ENCODE peak calls at places on chromosomes 11 and 22, in six cellular contexts. Y, P, L, R, D and O are unnamed samples.
A peak's percentile ranks its signal among the peaks of the same experiment; 100 is the strongest.

GRCh38 chr22:45516163-45516562 is 13.5 kb downstream of the FBLN1 start:
- DNase-seq in Y (no peak), L (no peak), P (no peak), R (no peak), D (no peak), O (no peak)

GRCh38 chr22:49929553-49929979 is 11.1 kb downstream of the CRELD2 start:
- DNase-seq in R (peak; percentile 73), Y (peak; percentile 85), L (no peak), P (no peak), D (no peak), O (peak; percentile 63)

GRCh38 chr11:76173663-76174062 is 32.6 kb downstream of the WNT11 start:
- DNase-seq in P (no peak), L (no peak), D (no peak), Y (no peak), R (no peak), O (no peak)

GRCh38 chr11:9577032-9577431 is 3.6 kb downstream of the WEE1 start:
- DNase-seq in D (peak; percentile 70), L (no peak), Y (no peak), R (no peak), P (peak; percentile 41), O (no peak)

GRCh38 chr22:47310601-47311000 is 548.2 kb downstream of the TBC1D22A start:
- DNase-seq in P (no peak), R (no peak), D (no peak), Y (no peak), L (no peak), O (no peak)

GRCh38 chr22:46546466-46547178 is 9.2 kb upstream of the CELSR1 start:
- DNase-seq in Y (peak; percentile 31), L (no peak), R (peak; percentile 92), P (peak; percentile 26), D (peak; percentile 39), O (no peak)

GRCh38 chr22:44353063-44353440 is 40.3 kb upstream of the SHISAL1 start:
- DNase-seq in D (no peak), P (no peak), R (no peak), Y (no peak), L (peak; percentile 12), O (no peak)

GRCh38 chr11:19472679-19473078 is 231.9 kb upstream of the E2F8 start:
- DNase-seq in D (no peak), P (no peak), L (no peak), R (no peak), Y (no peak), O (no peak)

GRCh38 chr22:45743687-45744086 is 72.1 kb downstream of the ATXN10 start:
- DNase-seq in D (no peak), P (no peak), R (no peak), L (no peak), Y (no peak), O (no peak)

GRCh38 chr11:64786308-64786707 is 8.0 kb upstream of the SF1 start:
- DNase-seq in L (no peak), P (no peak), Y (no peak), D (no peak), R (no peak), O (no peak)

GRCh38 chr22:38824587-38824986 is 19.2 kb downstream of the NPTXR start:
- DNase-seq in R (peak; percentile 72), D (peak; percentile 75), P (peak; percentile 69), L (no peak), Y (peak; percentile 92), O (peak; percentile 41)

GRCh38 chr11:16985297-16985696 is 28.9 kb downstream of the PLEKHA7 start:
- DNase-seq in R (no peak), Y (peak; percentile 37), P (no peak), D (no peak), L (no peak), O (peak; percentile 66)
- H3K36me3 ChIP-seq in R (no peaks in the 10 kb centered on the region), Y (no peaks in the 10 kb centered on the region), P (no peaks in the 10 kb centered on the region), D (no peaks in the 10 kb centered on the region), L (no peaks in the 10 kb centered on the region), O (no peaks in the 10 kb centered on the region)

GRCh38 chr11:697811-698311 is 2.2 kb downstream of the TMEM80 start:
- DNase-seq in R (no peak), D (no peak), P (no peak), L (no peak), Y (no peak), O (no peak)

GRCh38 chr11:698493-699115 is 3.0 kb downstream of the TMEM80 start:
- DNase-seq in Y (no peak), L (no peak), P (no peak), R (no peak), D (no peak), O (no peak)

GRCh38 chr11:695332-695605 is 247 bp upstream of the DEAF1 start:
- DNase-seq in D (no peak), L (no peak), P (no peak), Y (no peak), R (no peak), O (no peak)

GRCh38 chr11:695606-696381 is at the start of gene TMEM80:
- DNase-seq in L (peak; percentile 100), D (peak; percentile 98), Y (peak; percentile 99), R (peak; percentile 100), P (peak; percentile 97), O (peak; percentile 99)

GRCh38 chr11:697028-697491 is 1.4 kb downstream of the TMEM80 start:
- DNase-seq in L (no peak), P (no peak), Y (peak; percentile 36), R (no peak), D (peak; percentile 83), O (no peak)
- H3K4me3 ChIP-seq in L (no peak overlapping the region), P (no peak overlapping the region), Y (no peak overlapping the region), R (peak overlapping the region; percentile 97), D (peak overlapping the region; percentile 12), O (no peak overlapping the region)

GRCh38 chr22:37472418-37473006 is 13.7 kb downstream of the MFNG start:
- DNase-seq in P (no peak), D (peak; percentile 23), Y (peak; percentile 56), R (no peak), L (peak; percentile 45), O (peak; percentile 53)
- TF ChIP-seq CTCF in P (peak; percentile 49), D (peak; percentile 51), Y (peak; percentile 45), R (peak; percentile 54), L (peak; percentile 38), O (peak; percentile 48)

DNA sequence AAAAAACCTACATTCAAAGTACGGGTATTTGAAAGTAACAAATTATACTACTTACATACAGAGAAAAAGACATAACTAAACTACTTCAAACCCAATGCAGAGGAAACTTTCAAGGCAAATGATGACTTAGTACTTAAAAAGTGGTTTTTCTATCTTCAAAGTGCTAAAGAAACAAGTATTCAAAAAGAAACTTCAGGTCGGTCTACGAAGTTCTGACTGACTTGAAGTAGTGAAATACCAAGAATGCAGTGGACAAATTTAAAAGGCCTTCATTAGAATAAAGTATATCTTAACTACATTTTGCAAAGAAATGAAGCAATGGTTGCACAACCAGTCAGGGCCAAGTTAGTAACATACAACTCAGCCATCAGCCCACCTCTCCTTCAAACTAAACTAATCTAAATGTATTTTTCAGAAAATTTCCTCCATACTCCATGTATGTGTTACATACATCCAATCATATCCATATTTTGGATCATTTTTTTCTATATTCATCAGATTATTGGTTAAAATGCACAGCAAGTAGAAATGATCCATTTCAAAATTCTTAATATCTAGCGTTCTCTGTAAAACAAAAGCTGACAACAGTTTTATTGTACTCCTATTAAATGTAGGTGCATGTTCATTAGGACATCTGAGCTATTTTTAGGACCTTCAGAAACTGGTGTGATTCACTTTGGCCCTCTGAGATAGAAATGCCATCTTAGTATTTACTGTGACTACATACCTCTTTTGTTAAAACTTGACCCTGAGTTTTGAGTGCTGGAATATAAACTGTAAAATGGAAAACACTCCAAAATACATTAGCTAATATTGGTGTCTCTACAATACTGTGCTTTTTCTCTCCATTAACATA is 49.9 kb downstream of the BIRC2 start:
- DNase-seq in R (no peak), P (no peak), L (no peak), D (peak; percentile 9), Y (no peak), O (no peak)
- H3K36me3 ChIP-seq in R (peaks cover 7% of the 10 kb centered on the region), P (peaks cover 17% of the 10 kb centered on the region), L (peaks cover 26% of the 10 kb centered on the region), D (peaks cover 11% of the 10 kb centered on the region), Y (no peaks in the 10 kb centered on the region), O (no peaks in the 10 kb centered on the region)

GRCh38 chr11:70043482-70043881 is 34.6 kb upstream of the ANO1 start:
- DNase-seq in P (no peak), R (no peak), Y (no peak), D (no peak), L (no peak), O (no peak)
- H3K4me3 ChIP-seq in P (no peak overlapping the region), R (no peak overlapping the region), Y (no peak overlapping the region), D (no peak overlapping the region), L (no peak overlapping the region), O (no peak overlapping the region)

GRCh38 chr11:32487270-32487669 is 51.9 kb upstream of the WT1 start:
- DNase-seq in Y (no peak), P (no peak), D (no peak), R (no peak), L (no peak), O (no peak)
- TF ChIP-seq CTCF in Y (no peak), P (no peak), D (no peak), R (no peak), L (no peak), O (no peak)

GRCh38 chr22:20101638-20102037 is 14.3 kb upstream of the RANBP1 start:
- DNase-seq in L (peak; percentile 50), Y (no peak), P (no peak), D (no peak), R (peak; percentile 6), O (no peak)
- H3K36me3 ChIP-seq in L (peaks cover 31% of the 10 kb centered on the region), Y (no peaks in the 10 kb centered on the region), P (peaks cover 54% of the 10 kb centered on the region), D (peaks cover 26% of the 10 kb centered on the region), R (peaks cover 49% of the 10 kb centered on the region), O (peaks cover 24% of the 10 kb centered on the region)

GRCh38 chr22:19879248-19879575 is 24.5 kb upstream of the GNB1L start:
- DNase-seq in P (no peak), L (peak; percentile 50), Y (no peak), D (no peak), R (no peak), O (no peak)

GRCh38 chr22:19879651-19879995 is 24.9 kb upstream of the GNB1L start:
- DNase-seq in Y (no peak), P (no peak), R (peak; percentile 15), D (no peak), L (no peak), O (no peak)

GRCh38 chr22:19882446-19883381 is 28.0 kb upstream of the GNB1L start:
- DNase-seq in L (peak; percentile 66), Y (no peak), D (no peak), R (peak; percentile 13), P (no peak), O (peak; percentile 16)

GRCh38 chr22:19879996-19880785 is 25.5 kb upstream of the GNB1L start:
- DNase-seq in P (no peak), R (peak; percentile 20), L (peak; percentile 63), D (no peak), Y (no peak), O (no peak)

DNA sequence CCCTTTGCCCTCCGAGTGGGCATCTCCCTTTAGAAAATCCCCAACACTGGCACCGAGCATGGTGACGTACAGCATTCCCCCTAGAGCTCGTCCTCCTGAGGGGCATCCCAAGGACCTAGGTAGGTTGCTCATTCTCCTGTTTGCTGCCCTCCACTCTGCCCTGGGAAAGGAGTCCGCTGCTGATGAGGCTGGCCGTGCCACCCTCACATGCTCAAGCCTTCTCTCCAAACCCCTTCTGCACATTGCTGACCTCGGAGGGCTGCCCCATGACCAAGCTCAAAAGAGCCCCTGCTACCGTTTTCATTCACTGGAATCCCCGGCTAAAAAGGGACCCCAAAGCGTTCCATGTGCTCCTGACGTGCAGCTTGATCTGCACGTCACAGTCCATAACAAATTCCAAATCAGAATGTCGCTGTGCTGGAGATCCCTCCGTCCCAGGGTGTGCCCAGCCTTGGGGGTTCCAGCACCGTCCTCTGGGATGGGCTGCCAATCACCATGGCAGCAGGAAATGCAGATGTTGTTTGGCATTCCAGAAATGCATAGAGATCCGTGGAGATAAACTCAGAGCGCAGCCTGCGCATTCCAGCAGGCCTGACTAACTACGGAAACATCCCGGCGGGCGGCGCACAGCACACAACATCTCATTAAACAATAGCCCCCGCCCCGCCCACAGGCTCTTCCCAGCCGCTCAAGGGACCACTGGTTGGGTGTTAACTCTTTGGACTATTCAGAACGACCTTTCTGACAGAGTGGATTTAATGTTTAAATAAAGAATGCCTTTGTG is 26.3 kb upstream of the GNB1L start:
- DNase-seq in D (peak; percentile 88), Y (peak; percentile 90), R (peak; percentile 66), L (no peak), P (peak; percentile 96), O (peak; percentile 22)
- H3K4me3 ChIP-seq in D (no peak overlapping the region), Y (no peak overlapping the region), R (no peak overlapping the region), L (no peak overlapping the region), P (peak overlapping the region; percentile 80), O (no peak overlapping the region)